ENCODE peak calls at places on chromosomes 4 and X, in seven cellular contexts. S is SK-N-SH, A is H1, B is GM12878, W is HepG2, M is K562, R is GM12892. G is an unnamed sample.

GRCh38 chrX:80648023-80648422 is 161.7 kb downstream of the BRWD3 start:
- DNase-seq in S (peak; percentile 2), A (no peak), B (no peak), W (no peak), M (no peak), R (no peak), G (no peak)

GRCh38 chr4:81632581-81633247 is 161.0 kb upstream of the RASGEF1B start:
- DNase-seq in S (no peak), A (no peak), B (no peak), W (no peak), M (no peak), R (no peak), G (no peak)

GRCh38 chr4:166279261-166279660 is 406.2 kb downstream of the TLL1 start:
- DNase-seq in S (no peak), A (no peak), B (no peak), W (no peak), M (no peak), R (no peak), G (no peak)

GRCh38 chr4:107854326-107855030 is 29.7 kb downstream of the SGMS2 start:
- DNase-seq in S (no peak), A (no peak), B (no peak), W (no peak), M (no peak), R (no peak), G (no peak)

GRCh38 chr4:74793757-74794340 is 474 bp downstream of the BTC start:
- DNase-seq in S (peak; percentile 6), A (peak; percentile 81), B (no peak), W (peak; percentile 3), M (no peak), R (no peak), G (peak; percentile 14)

GRCh38 chr4:144562019-144562740 is 83.8 kb upstream of the HHIP start:
- DNase-seq in S (no peak), A (no peak), B (no peak), W (no peak), M (no peak), R (no peak), G (no peak)

GRCh38 chr4:75549019-75549418 is 6.8 kb upstream of the ODAPH start:
- DNase-seq in S (no peak), A (no peak), B (no peak), W (no peak), M (no peak), R (no peak), G (no peak)

GRCh38 chr4:177380730-177381287 is 61.4 kb downstream of the AGA start:
- DNase-seq in S (peak; percentile 47), A (peak; percentile 72), B (no peak), W (peak; percentile 64), M (peak; percentile 17), R (no peak), G (no peak)

GRCh38 chr4:111991797-111992196 is 153.5 kb upstream of the FAM241A start:
- DNase-seq in S (no peak), A (no peak), B (peak; percentile 13), W (no peak), M (no peak), R (no peak), G (no peak)

GRCh38 chr4:63717384-63717783 is 691.9 kb downstream of the TECRL start:
- DNase-seq in S (peak; percentile 3), A (no peak), B (peak; percentile 3), W (peak; percentile 21), M (peak; percentile 9), R (no peak), G (no peak)

GRCh38 chr4:187491959-187492358 is 503.6 kb upstream of the ZFP42 start:
- DNase-seq in S (no peak), A (no peak), B (no peak), W (no peak), M (no peak), R (no peak), G (no peak)

GRCh38 chr4:2417765-2418651 is at the start of gene ZFYVE28:
- DNase-seq in S (no peak), A (peak; percentile 79), B (no peak), W (no peak), M (peak; percentile 39), R (no peak), G (peak; percentile 42)

GRCh38 chr4:172344266-172344772 is 531.1 kb downstream of the GALNTL6 start:
- DNase-seq in S (peak; percentile 41), A (no peak), B (no peak), W (no peak), M (no peak), R (no peak), G (no peak)

GRCh38 chr4:55947254-55947882 is 1.4 kb upstream of the CEP135 start:
- DNase-seq in S (no peak), A (no peak), B (peak; percentile 73), W (no peak), M (no peak), R (peak; percentile 11), G (no peak)

GRCh38 chr4:2255501-2256155 is 6.3 kb downstream of the MXD4 start:
- DNase-seq in S (peak; percentile 53), A (no peak), B (no peak), W (no peak), M (no peak), R (peak; percentile 11), G (peak; percentile 6)

GRCh38 chr4:82799006-82799881 is 648 bp upstream of the SCD5 start:
- DNase-seq in S (peak; percentile 44), A (no peak), B (no peak), W (no peak), M (no peak), R (no peak), G (no peak)

GRCh38 chrX:12080265-12080664 is 58.0 kb upstream of the FRMPD4 start:
- DNase-seq in S (peak; percentile 18), A (no peak), B (no peak), W (peak; percentile 2), M (peak; percentile 13), R (no peak), G (peak; percentile 0)

GRCh38 chrX:9171841-9172240 is 137.9 kb upstream of the FAM9B start:
- DNase-seq in S (no peak), A (no peak), B (no peak), W (no peak), M (no peak), R (no peak), G (no peak)

GRCh38 chr4:3461515-3462291 is 1.4 kb upstream of the DOK7 start:
- DNase-seq in S (no peak), A (no peak), B (no peak), W (no peak), M (no peak), R (no peak), G (no peak)

GRCh38 chr4:92303621-92304027 is at the start of gene GRID2:
- DNase-seq in S (peak; percentile 73), A (peak; percentile 80), B (no peak), W (no peak), M (no peak), R (no peak), G (no peak)

GRCh38 chr4:158826882-158827281 is 58.1 kb downstream of the FNIP2 start:
- DNase-seq in S (no peak), A (no peak), B (no peak), W (peak; percentile 94), M (no peak), R (no peak), G (no peak)

GRCh38 chrX:78116365-78116764 is 12.3 kb downstream of the PGK1 start:
- DNase-seq in S (no peak), A (no peak), B (no peak), W (no peak), M (no peak), R (no peak), G (no peak)

GRCh38 chrX:78123190-78123589 is 16.3 kb downstream of the TAF9B start:
- DNase-seq in S (no peak), A (no peak), B (no peak), W (no peak), M (no peak), R (no peak), G (no peak)

GRCh38 chrX:78119521-78120227 is 15.6 kb downstream of the PGK1 start:
- DNase-seq in S (no peak), A (no peak), B (no peak), W (no peak), M (no peak), R (no peak), G (no peak)

GRCh38 chrX:78124304-78124703 is 15.1 kb downstream of the TAF9B start:
- DNase-seq in S (no peak), A (no peak), B (no peak), W (no peak), M (no peak), R (no peak), G (no peak)

DNA sequence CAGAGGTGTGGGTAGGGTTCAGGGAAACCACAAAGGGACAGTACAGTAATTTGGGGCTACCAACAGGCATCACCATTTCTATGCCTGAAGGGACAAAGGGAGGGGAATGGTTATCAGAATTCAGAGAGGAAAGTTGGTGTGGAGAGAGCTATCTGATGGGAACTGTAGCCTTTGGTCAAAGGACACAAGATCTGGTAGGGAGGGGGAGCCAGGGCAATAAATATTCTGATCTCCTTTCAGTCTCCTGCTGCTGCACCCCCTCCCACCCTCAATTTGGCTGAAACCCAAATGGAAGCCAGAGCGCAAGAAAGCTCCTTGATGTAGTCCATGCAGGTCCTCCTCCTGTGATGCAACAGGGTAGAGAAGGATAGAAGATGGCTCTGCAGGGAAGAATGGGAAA is 14.6 kb downstream of the PGK1 start:
- DNase-seq in S (no peak), A (no peak), B (no peak), W (no peak), M (no peak), R (no peak), G (no peak)
- TF ChIP-seq TAF1 in S (no peak), A (no peak), B (no peak), W (no peak), M (no peak), R (no peak), G (no peak)

DNA sequence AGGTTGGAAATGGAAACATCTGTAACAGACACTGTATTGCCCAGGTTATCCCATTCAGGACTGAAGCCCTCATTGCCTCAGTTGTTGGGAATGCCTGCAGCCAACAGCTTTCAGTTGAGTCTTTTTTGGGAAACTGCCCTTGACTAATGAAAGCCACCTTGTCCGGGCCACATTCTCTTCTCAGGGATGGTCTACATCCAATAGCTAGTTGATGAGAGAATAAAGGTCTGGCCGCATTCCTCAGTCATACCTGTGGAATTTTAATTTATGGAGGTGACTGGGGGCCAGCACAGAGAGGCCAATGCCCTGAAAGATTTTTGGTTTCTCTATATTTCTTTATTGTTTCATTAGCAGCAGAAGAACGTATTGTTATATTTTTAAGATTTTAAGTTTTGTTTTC is 147.6 kb upstream of the MSX1 start:
- DNase-seq in S (no peak), A (no peak), B (no peak), W (no peak), M (no peak), R (no peak), G (no peak)
- TF ChIP-seq TAF1 in S (no peak), A (no peak), B (no peak), W (no peak), M (no peak), R (no peak), G (no peak)

DNA sequence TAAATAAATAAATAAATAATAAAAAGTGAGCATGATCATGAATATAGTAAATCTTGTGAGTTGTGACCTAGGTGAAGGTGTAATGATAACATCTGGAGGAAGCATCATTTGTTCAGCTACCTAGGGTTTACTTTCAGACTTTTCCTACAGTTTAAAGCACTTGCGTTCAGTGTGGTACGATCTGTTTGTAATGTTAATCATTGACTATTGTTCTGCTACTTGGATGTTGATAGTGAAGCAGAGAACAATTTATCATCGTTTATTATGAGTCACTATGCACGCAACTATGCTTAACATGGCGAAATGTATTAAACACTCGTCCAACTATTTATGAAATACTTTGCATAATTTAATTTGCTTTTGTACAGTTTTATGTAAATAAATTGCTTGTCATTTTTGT is 426.2 kb downstream of the PCDH7 start:
- DNase-seq in S (no peak), A (no peak), B (no peak), W (no peak), M (no peak), R (no peak), G (no peak)
- TF ChIP-seq TAF1 in S (no peak), A (no peak), B (no peak), W (no peak), M (no peak), R (no peak), G (no peak)

GRCh38 chrX:108439434-108439883 is at the start of gene COL4A5:
- DNase-seq in S (no peak), A (peak; percentile 50), B (no peak), W (peak; percentile 84), M (peak; percentile 65), R (peak; percentile 2), G (no peak)
- TF ChIP-seq TAF1 in S (no peak), A (peak; percentile 15), B (no peak), W (peak; percentile 35), M (no peak), R (no peak), G (no peak)

G was measured in GM12891.